ENCODE peak calls at places on chromosomes 13 and 19, in five cellular contexts. H is neuronal stem cell, T is trophoblast cell, A is IMR-90, L is mesenchymal stem cell. R is an unnamed sample. For H3K79me1, the result is how much of the 10 kb centered on the place peaks cover.

GRCh38 chr19:31127132-31127967 is 221.9 kb downstream of the TSHZ3 start:
- DNase-seq in T (no peak), L (peak), A (peak), H (no peak), R (no peak)

GRCh38 chr13:29925457-29925856 is 75.0 kb upstream of the UBL3 start:
- DNase-seq in T (peak), A (peak), L (peak), H (no peak), R (no peak)

GRCh38 chr19:4064551-4065260 is 2.0 kb downstream of the ZBTB7A start:
- DNase-seq in T (no peak), H (no peak), L (no peak), A (no peak), R (peak)

GRCh38 chr13:67048084-67048792 is 181.9 kb downstream of the PCDH9 start:
- DNase-seq in A (peak), L (peak), T (no peak), H (no peak), R (no peak)

GRCh38 chr13:43879323-43880181 is at the start of the genes CCDC122 and LACC1:
- DNase-seq in T (peak), L (peak), H (peak), A (peak), R (peak)

GRCh38 chr19:43798546-43799409 is 3.5 kb downstream of the LYPD5 start:
- DNase-seq in T (peak), H (no peak), A (no peak), L (no peak), R (peak)

GRCh38 chr19:57171551-57172081 is 4.3 kb upstream of the DUXA start:
- DNase-seq in A (peak), H (peak), L (peak), T (peak), R (peak)

GRCh38 chr13:37295046-37295445 is 189.6 kb upstream of the CSNK1A1L start:
- DNase-seq in T (no peak), L (no peak), A (no peak), H (no peak), R (no peak)

GRCh38 chr19:13103961-13104847 is 1.5 kb upstream of the LYL1 start:
- DNase-seq in H (no peak), L (no peak), A (no peak), T (peak), R (peak)

GRCh38 chr13:23980160-23980551 is 82.9 kb upstream of the C1QTNF9B start:
- DNase-seq in T (peak), H (peak), L (peak), A (peak), R (peak)

GRCh38 chr13:34990399-34991224 is 48.5 kb downstream of the NBEA start:
- DNase-seq in L (no peak), T (no peak), A (no peak), H (no peak), R (peak)

GRCh38 chr19:55460670-55461258 is 678 bp downstream of the ISOC2 start:
- DNase-seq in H (peak), T (peak), A (peak), L (peak), R (peak)

GRCh38 chr13:51246411-51247298 is 24.5 kb downstream of the FAM124A start:
- DNase-seq in T (no peak), L (no peak), H (no peak), A (no peak), R (no peak)

GRCh38 chr19:55680339-55681130 is 5.5 kb downstream of the EPN1 start:
- DNase-seq in H (no peak), T (no peak), L (no peak), A (no peak), R (no peak)

GRCh38 chr13:26128676-26129075 is 76.9 kb upstream of the SHISA2 start:
- DNase-seq in L (no peak), T (peak), A (no peak), H (no peak), R (no peak)

GRCh38 chr13:50393641-50394040 is 378.4 kb downstream of the KCNRG start:
- DNase-seq in L (no peak), H (peak), T (no peak), A (peak), R (peak)

GRCh38 chr13:63433546-63434150 is 2018.0 kb upstream of the PCDH20 start:
- DNase-seq in L (no peak), T (no peak), A (peak), H (no peak), R (no peak)

GRCh38 chr19:48779636-48780035 is 24.3 kb downstream of the FGF21 start:
- DNase-seq in L (no peak), H (no peak), A (no peak), T (no peak), R (no peak)

GRCh38 chr19:1752757-1753728 is at the start of gene ONECUT3:
- DNase-seq in T (peak), A (no peak), L (no peak), H (no peak), R (no peak)

GRCh38 chr13:24249586-24249985 is 59.8 kb upstream of the C1QTNF9 start:
- DNase-seq in H (no peak), L (no peak), T (no peak), A (no peak), R (no peak)

GRCh38 chr13:42392706-42393572 is 121.0 kb downstream of the AKAP11 start:
- DNase-seq in A (no peak), H (no peak), L (peak), T (no peak), R (no peak)

GRCh38 chr19:38455031-38455430 is 21.5 kb downstream of the RYR1 start:
- DNase-seq in L (peak), T (peak), H (no peak), A (peak), R (no peak)

GRCh38 chr13:51324714-51325440 is 14.6 kb upstream of the SERPINE3 start:
- DNase-seq in H (no peak), L (no peak), A (no peak), T (no peak), R (peak)

GRCh38 chr19:32407004-32407992 is 1.7 kb downstream of the DPY19L3 start:
- DNase-seq in L (peak), A (peak), H (no peak), T (no peak), R (no peak)

GRCh38 chr19:47485210-47485609 is 1.2 kb upstream of the KPTN start:
- DNase-seq in A (no peak), H (no peak), L (no peak), T (no peak), R (no peak)

GRCh38 chr13:59893261-59893660 is 270.5 kb downstream of the DIAPH3 start:
- DNase-seq in T (no peak), H (no peak), A (no peak), L (no peak), R (no peak)

GRCh38 chr13:27128825-27129627 is 42.6 kb downstream of the USP12 start:
- DNase-seq in H (no peak), A (no peak), L (no peak), T (peak), R (no peak)

GRCh38 chr13:96751089-96751488 is 243.2 kb downstream of the OXGR1 start:
- DNase-seq in L (no peak), A (no peak), T (no peak), H (no peak), R (no peak)

GRCh38 chr19:13001502-13002388 is 6.5 kb downstream of the NFIX start:
- DNase-seq in T (no peak), A (no peak), L (no peak), H (no peak), R (no peak)

GRCh38 chr19:45442927-45443461 is 19.3 kb upstream of the ERCC1 start:
- DNase-seq in H (no peak), A (peak), T (peak), L (peak), R (peak)

GRCh38 chr19:44903602-44904425 is 1.8 kb upstream of the APOE start:
- DNase-seq in T (peak), A (peak), L (peak), H (peak), R (peak)

GRCh38 chr19:56566904-56567273 is 379 bp upstream of the ZNF470 start:
- DNase-seq in T (peak), H (no peak), A (no peak), L (no peak), R (peak)

GRCh38 chr13:79353698-79354097 is 52.4 kb downstream of the RBM26 start:
- DNase-seq in A (no peak), H (no peak), T (no peak), L (peak), R (no peak)

GRCh38 chr13:98525852-98526512 is 50.9 kb downstream of the STK24 start:
- DNase-seq in L (no peak), A (no peak), T (no peak), H (no peak), R (no peak)
- H3K79me1 ChIP-seq in L (half or more), A (half or more), T (under half), H (under half), R (under half)

GRCh38 chr19:6272913-6273600 is 6.7 kb downstream of the MLLT1 start:
- DNase-seq in H (no peak), A (no peak), T (no peak), L (peak), R (no peak)
- H3K79me1 ChIP-seq in H (under half), A (under half), T (under half), L (under half), R (under half)

DNA sequence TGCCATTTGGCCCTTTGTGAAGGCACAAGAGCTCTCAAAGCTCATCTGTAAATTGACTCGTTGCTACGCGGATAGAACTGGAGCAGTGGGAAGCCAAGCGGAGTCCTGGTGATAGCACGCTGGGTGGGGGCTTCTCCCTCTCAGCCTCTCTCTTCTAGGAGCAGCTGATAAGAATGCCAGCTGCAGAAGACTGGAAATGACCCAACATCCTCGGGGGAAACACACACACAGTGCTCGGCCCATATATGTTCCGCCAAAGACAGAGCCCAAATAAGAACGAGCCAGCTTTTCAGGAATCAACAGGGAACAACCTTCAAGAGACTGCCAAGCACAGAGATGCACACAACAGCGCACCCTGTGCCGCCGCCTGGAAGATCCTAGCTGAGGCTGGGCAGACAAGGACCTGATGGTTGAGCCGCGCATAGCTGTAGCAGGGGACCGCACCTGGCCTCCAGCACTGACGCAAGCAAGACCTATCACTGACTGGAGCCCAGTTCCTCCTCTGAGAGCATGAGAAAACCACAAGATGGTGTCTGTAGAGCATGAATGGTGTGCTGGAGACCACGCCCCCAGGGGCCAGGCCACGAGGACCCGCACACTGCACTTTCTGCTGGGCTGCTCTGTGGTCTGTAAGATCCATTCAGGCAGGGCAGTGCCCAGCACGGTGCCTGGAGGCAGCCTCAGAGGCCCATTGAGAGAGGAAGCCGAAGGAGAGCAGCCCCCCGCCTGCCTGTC is 16.0 kb upstream of the SLC35E1 start:
- DNase-seq in H (no peak), A (peak), L (no peak), T (peak), R (peak)
- H3K79me1 ChIP-seq in H (under half), A (under half), L (under half), T (under half), R (under half)

GRCh38 chr13:113605866-113606438 is 21.4 kb downstream of the TFDP1 start:
- DNase-seq in A (no peak), H (no peak), T (no peak), L (no peak), R (no peak)
- H3K79me1 ChIP-seq in A (under half), H (under half), T (under half), L (under half), R (under half)

GRCh38 chr19:16591803-16592556 is 19.8 kb upstream of the SLC35E1 start:
- DNase-seq in T (no peak), H (no peak), A (peak), L (no peak), R (no peak)

GRCh38 chr19:16589917-16590316 is 17.7 kb upstream of the SLC35E1 start:
- DNase-seq in A (no peak), L (no peak), T (no peak), H (no peak), R (no peak)

GRCh38 chr19:16593181-16593580 is 21.0 kb upstream of the SLC35E1 start:
- DNase-seq in L (no peak), A (no peak), H (no peak), T (no peak), R (no peak)

GRCh38 chr19:16588824-16589577 is 16.8 kb upstream of the SLC35E1 start:
- DNase-seq in H (no peak), L (no peak), A (no peak), T (no peak), R (no peak)

GRCh38 chr19:16590876-16591802 is 18.9 kb upstream of the SLC35E1 start:
- DNase-seq in A (no peak), H (no peak), T (no peak), L (no peak), R (no peak)
- H3K79me1 ChIP-seq in A (under half), H (under half), T (under half), L (under half), R (under half)

R was measured in H9.